ENCODE peak calls at places on chromosomes 16 and 17, in four cellular contexts. One of them, this sample, is unnamed. For H3K4me1 and H3K9me3, the result is how much of the 10 kb centered on the place peaks cover.

GRCh38 chr16:49576173-49576494 is 202.5 kb downstream of the C16orf78 start:
- DNase-seq in neural progenitor cell: no peak
- DNase-seq in keratinocyte: no peak
- DNase-seq in suprapubic skin: no peak
- DNase-seq in this sample: no peak

GRCh38 chr16:68252383-68252782 is 7.2 kb downstream of the PLA2G15 start:
- DNase-seq in suprapubic skin: no peak
- DNase-seq in neural progenitor cell: no peak
- DNase-seq in keratinocyte: no peak
- DNase-seq in this sample: no peak

GRCh38 chr17:3603119-3603869 is 5.9 kb downstream of the TRPV1 start:
- DNase-seq in suprapubic skin: no peak
- DNase-seq in keratinocyte: peak
- DNase-seq in neural progenitor cell: no peak
- DNase-seq in this sample: no peak

GRCh38 chr16:85916141-85916890 is 17.4 kb downstream of the IRF8 start:
- DNase-seq in suprapubic skin: no peak
- DNase-seq in keratinocyte: no peak
- DNase-seq in neural progenitor cell: no peak
- DNase-seq in this sample: no peak

GRCh38 chr16:4891886-4892216 is 44.6 kb downstream of the UBN1 start:
- DNase-seq in neural progenitor cell: no peak
- DNase-seq in suprapubic skin: no peak
- DNase-seq in keratinocyte: no peak
- DNase-seq in this sample: no peak

GRCh38 chr17:80947200-80947940 is 44.3 kb upstream of the CHMP6 start:
- DNase-seq in keratinocyte: no peak
- DNase-seq in neural progenitor cell: no peak
- DNase-seq in suprapubic skin: no peak
- DNase-seq in this sample: no peak

GRCh38 chr17:82097919-82098168 is 192 bp downstream of the FASN start:
- DNase-seq in neural progenitor cell: no peak
- DNase-seq in suprapubic skin: no peak
- DNase-seq in keratinocyte: no peak
- DNase-seq in this sample: no peak

GRCh38 chr16:48158296-48158695 is 2.5 kb upstream of the ABCC12 start:
- DNase-seq in keratinocyte: peak
- DNase-seq in suprapubic skin: no peak
- DNase-seq in neural progenitor cell: no peak
- DNase-seq in this sample: no peak

GRCh38 chr17:45370949-45371413 is 54.2 kb upstream of the MAP3K14 start:
- DNase-seq in keratinocyte: no peak
- DNase-seq in suprapubic skin: peak
- DNase-seq in neural progenitor cell: no peak
- DNase-seq in this sample: no peak

GRCh38 chr17:4142107-4142900 is 526 bp downstream of the ZZEF1 start:
- DNase-seq in keratinocyte: no peak
- DNase-seq in neural progenitor cell: peak
- DNase-seq in suprapubic skin: peak
- DNase-seq in this sample: peak

GRCh38 chr17:2137342-2138098 is 82.6 kb downstream of the HIC1 start:
- DNase-seq in keratinocyte: no peak
- DNase-seq in suprapubic skin: no peak
- DNase-seq in neural progenitor cell: peak
- DNase-seq in this sample: no peak

GRCh38 chr16:3115011-3115410 is 2.6 kb downstream of the ZNF205 start:
- DNase-seq in suprapubic skin: no peak
- DNase-seq in neural progenitor cell: no peak
- DNase-seq in keratinocyte: no peak
- DNase-seq in this sample: no peak

GRCh38 chr17:81317436-81317821 is 22.3 kb upstream of the SLC38A10 start:
- DNase-seq in keratinocyte: no peak
- DNase-seq in neural progenitor cell: no peak
- DNase-seq in suprapubic skin: no peak
- DNase-seq in this sample: no peak

GRCh38 chr16:30139895-30140481 is 17.0 kb upstream of the MAPK3 start:
- DNase-seq in suprapubic skin: no peak
- DNase-seq in neural progenitor cell: no peak
- DNase-seq in keratinocyte: no peak
- DNase-seq in this sample: no peak

GRCh38 chr17:35116845-35117244 is 2.8 kb downstream of the RAD51D start:
- DNase-seq in neural progenitor cell: peak
- DNase-seq in keratinocyte: no peak
- DNase-seq in suprapubic skin: no peak
- DNase-seq in this sample: no peak

GRCh38 chr16:1414532-1415265 is at the start of gene UNKL:
- DNase-seq in suprapubic skin: no peak
- DNase-seq in keratinocyte: no peak
- DNase-seq in neural progenitor cell: peak
- DNase-seq in this sample: peak

GRCh38 chr17:74403512-74404137 is 28.3 kb upstream of the GPRC5C start:
- DNase-seq in neural progenitor cell: no peak
- DNase-seq in keratinocyte: no peak
- DNase-seq in suprapubic skin: no peak
- DNase-seq in this sample: no peak

GRCh38 chr16:82899731-82900454 is 273.1 kb downstream of the CDH13 start:
- DNase-seq in suprapubic skin: no peak
- DNase-seq in neural progenitor cell: no peak
- DNase-seq in keratinocyte: no peak
- DNase-seq in this sample: no peak

GRCh38 chr16:67243481-67243880 is 3.8 kb downstream of the FHOD1 start:
- DNase-seq in suprapubic skin: no peak
- DNase-seq in keratinocyte: no peak
- DNase-seq in neural progenitor cell: no peak
- DNase-seq in this sample: peak
- H3K4me1 ChIP-seq in suprapubic skin: half or more
- H3K4me1 ChIP-seq in keratinocyte: half or more
- H3K4me1 ChIP-seq in neural progenitor cell: under half
- H3K4me1 ChIP-seq in this sample: under half

GRCh38 chr17:49223517-49224197 is 6.9 kb downstream of the PHOSPHO1 start:
- DNase-seq in neural progenitor cell: peak
- DNase-seq in keratinocyte: no peak
- DNase-seq in suprapubic skin: no peak
- DNase-seq in this sample: peak
- H3K4me3 ChIP-seq in neural progenitor cell: peak
- H3K4me3 ChIP-seq in keratinocyte: no peak
- H3K4me3 ChIP-seq in suprapubic skin: peak
- H3K4me3 ChIP-seq in this sample: no peak

GRCh38 chr17:52995127-52995526 is 827.6 kb upstream of the KIF2B start:
- DNase-seq in keratinocyte: no peak
- DNase-seq in suprapubic skin: no peak
- DNase-seq in neural progenitor cell: no peak
- DNase-seq in this sample: no peak
- H3K9me3 ChIP-seq in keratinocyte: under half
- H3K9me3 ChIP-seq in suprapubic skin: under half
- H3K9me3 ChIP-seq in neural progenitor cell: under half
- H3K9me3 ChIP-seq in this sample: under half

DNA sequence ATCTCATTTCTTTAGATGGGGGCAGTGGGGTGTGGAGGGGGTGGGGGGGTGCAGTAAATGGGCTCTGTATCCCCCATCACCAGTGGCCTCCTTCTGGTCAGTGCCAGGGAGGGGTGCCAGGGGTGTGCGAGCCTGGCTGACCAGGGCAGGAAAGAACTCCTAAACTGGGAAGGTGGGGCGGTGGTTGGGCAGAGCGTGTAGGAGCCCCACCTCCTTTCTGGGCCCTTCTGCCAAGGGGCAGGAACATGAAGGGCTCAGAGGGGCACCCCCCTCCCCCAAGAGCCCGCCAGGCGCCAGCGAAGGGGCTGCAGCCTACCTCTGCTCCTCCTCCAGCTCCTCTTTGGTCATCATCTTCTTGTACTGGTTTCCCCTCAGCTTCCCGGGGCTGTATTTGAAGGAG is 26.0 kb downstream of the MXRA7 start:
- DNase-seq in keratinocyte: no peak
- DNase-seq in neural progenitor cell: no peak
- DNase-seq in suprapubic skin: no peak
- DNase-seq in this sample: no peak
- H3K4me1 ChIP-seq in keratinocyte: under half
- H3K4me1 ChIP-seq in neural progenitor cell: under half
- H3K4me1 ChIP-seq in suprapubic skin: half or more
- H3K4me1 ChIP-seq in this sample: half or more